ENCODE peak calls at places on chromosomes 7 and 10, in four cellular contexts. Q, F, S and H are unnamed samples.

GRCh38 chr7:23956769-23957556 is 246.9 kb downstream of the STK31 start:
- DNase-seq in S (no peak), F (peak; percentile 75), Q (no peak), H (no peak)

GRCh38 chr10:126387041-126387908 is 1.0 kb downstream of the ADAM12 start:
- DNase-seq in S (peak; percentile 46), F (peak; percentile 80), Q (no peak), H (no peak)

GRCh38 chr7:145169908-145170307 is 334.1 kb upstream of the TPK1 start:
- DNase-seq in S (no peak), F (no peak), Q (no peak), H (peak; percentile 42)

GRCh38 chr10:98446121-98446655 is 547 bp downstream of the HPS1 start:
- DNase-seq in S (peak; percentile 27), Q (no peak), F (peak; percentile 62), H (peak; percentile 59)

GRCh38 chr7:118280319-118281012 is 56.0 kb downstream of the ANKRD7 start:
- DNase-seq in Q (no peak), F (no peak), S (no peak), H (no peak)

GRCh38 chr10:2700626-2701305 is 366.6 kb upstream of the PFKP start:
- DNase-seq in F (no peak), S (no peak), Q (no peak), H (peak; percentile 86)

GRCh38 chr7:122412886-122413285 is 108.3 kb upstream of the FEZF1 start:
- DNase-seq in Q (no peak), F (no peak), S (no peak), H (no peak)

GRCh38 chr10:21517134-21517982 is 8.1 kb downstream of the SKIDA1 start:
- DNase-seq in Q (no peak), F (peak; percentile 86), S (peak; percentile 59), H (peak; percentile 77)

GRCh38 chr10:100114460-100114859 is 32.8 kb upstream of the CPN1 start:
- DNase-seq in F (no peak), Q (no peak), S (no peak), H (no peak)

GRCh38 chr10:131576341-131577177 is 265.0 kb upstream of the TCERG1L start:
- DNase-seq in Q (no peak), F (no peak), S (no peak), H (no peak)

GRCh38 chr7:20828947-20829346 is 42.3 kb upstream of the SP8 start:
- DNase-seq in S (no peak), F (no peak), Q (no peak), H (no peak)

GRCh38 chr10:22606164-22606614 is 108.2 kb downstream of the PIP4K2A start:
- DNase-seq in F (no peak), Q (no peak), S (no peak), H (no peak)

GRCh38 chr7:47282790-47283496 is 299.0 kb downstream of the TNS3 start:
- DNase-seq in F (no peak), Q (no peak), S (no peak), H (no peak)

GRCh38 chr10:108902491-108903250 is 1020.6 kb downstream of the XPNPEP1 start:
- DNase-seq in S (no peak), Q (no peak), F (no peak), H (no peak)

GRCh38 chr10:128268015-128268722 is 141.9 kb upstream of the MKI67 start:
- DNase-seq in Q (peak; percentile 31), F (peak; percentile 92), S (no peak), H (peak; percentile 80)

GRCh38 chr10:121891103-121891502 is 36.7 kb downstream of the ATE1 start:
- DNase-seq in Q (no peak), F (peak; percentile 20), S (no peak), H (no peak)

GRCh38 chr7:129160161-129160911 is 15.8 kb downstream of the TSPAN33 start:
- DNase-seq in S (no peak), Q (no peak), F (peak; percentile 87), H (no peak)

GRCh38 chr7:120874016-120874415 is 16.1 kb upstream of the TSPAN12 start:
- DNase-seq in Q (no peak), S (no peak), F (no peak), H (no peak)

GRCh38 chr7:96061844-96062243 is 260.1 kb downstream of the SLC25A13 start:
- DNase-seq in F (no peak), Q (no peak), S (no peak), H (no peak)

GRCh38 chr10:124870854-124871425 is 69.3 kb downstream of the ABRAXAS2 start:
- DNase-seq in F (no peak), Q (no peak), S (no peak), H (peak; percentile 46)

GRCh38 chr10:125124907-125125306 is 35.5 kb downstream of the CTBP2 start:
- DNase-seq in F (no peak), S (no peak), Q (no peak), H (no peak)

GRCh38 chr7:84137812-84138211 is 56.8 kb downstream of the SEMA3A start:
- DNase-seq in S (no peak), Q (no peak), F (no peak), H (no peak)

GRCh38 chr10:113987805-113988204 is 55.9 kb upstream of the ADRB1 start:
- DNase-seq in S (peak; percentile 36), F (no peak), Q (no peak), H (peak; percentile 37)

GRCh38 chr10:48493083-48493871 is 111.6 kb downstream of the ARHGAP22 start:
- DNase-seq in S (peak; percentile 37), F (no peak), Q (no peak), H (no peak)

GRCh38 chr10:112525215-112525614 is 78.2 kb downstream of the VTI1A start:
- DNase-seq in F (no peak), Q (peak; percentile 75), S (peak; percentile 40), H (no peak)

GRCh38 chr7:15891151-15891842 is 204.8 kb upstream of the MEOX2 start:
- DNase-seq in F (no peak), S (no peak), Q (no peak), H (no peak)

GRCh38 chr10:43202657-43203490 is 64.0 kb downstream of the RASGEF1A start:
- DNase-seq in Q (no peak), F (peak; percentile 74), S (no peak), H (peak; percentile 53)

GRCh38 chr10:86385806-86386205 is 19.2 kb upstream of the GRID1 start:
- DNase-seq in S (no peak), F (no peak), Q (peak; percentile 22), H (no peak)

GRCh38 chr7:23299770-23300300 is 696 bp downstream of the MALSU1 start:
- DNase-seq in S (no peak), F (no peak), Q (no peak), H (peak; percentile 64)

GRCh38 chr7:73718438-73718881 is 1.0 kb downstream of the STX1A start:
- DNase-seq in F (no peak), S (peak; percentile 59), Q (no peak), H (no peak)

GRCh38 chr10:107072028-107072427 is 92.5 kb downstream of the SORCS1 start:
- DNase-seq in F (no peak), Q (no peak), S (no peak), H (no peak)

GRCh38 chr7:131654249-131654558 is 97.8 kb upstream of the PODXL start:
- DNase-seq in Q (no peak), F (no peak), S (no peak), H (no peak)

GRCh38 chr7:131654668-131655326 is 98.4 kb upstream of the PODXL start:
- DNase-seq in F (peak; percentile 91), Q (peak; percentile 68), S (peak; percentile 40), H (peak; percentile 92)

GRCh38 chr7:131652194-131652593 is 95.8 kb upstream of the PODXL start:
- DNase-seq in S (no peak), Q (no peak), F (no peak), H (peak; percentile 16)

GRCh38 chr7:131652934-131653333 is 96.5 kb upstream of the PODXL start:
- DNase-seq in Q (no peak), F (no peak), S (no peak), H (peak; percentile 37)

DNA sequence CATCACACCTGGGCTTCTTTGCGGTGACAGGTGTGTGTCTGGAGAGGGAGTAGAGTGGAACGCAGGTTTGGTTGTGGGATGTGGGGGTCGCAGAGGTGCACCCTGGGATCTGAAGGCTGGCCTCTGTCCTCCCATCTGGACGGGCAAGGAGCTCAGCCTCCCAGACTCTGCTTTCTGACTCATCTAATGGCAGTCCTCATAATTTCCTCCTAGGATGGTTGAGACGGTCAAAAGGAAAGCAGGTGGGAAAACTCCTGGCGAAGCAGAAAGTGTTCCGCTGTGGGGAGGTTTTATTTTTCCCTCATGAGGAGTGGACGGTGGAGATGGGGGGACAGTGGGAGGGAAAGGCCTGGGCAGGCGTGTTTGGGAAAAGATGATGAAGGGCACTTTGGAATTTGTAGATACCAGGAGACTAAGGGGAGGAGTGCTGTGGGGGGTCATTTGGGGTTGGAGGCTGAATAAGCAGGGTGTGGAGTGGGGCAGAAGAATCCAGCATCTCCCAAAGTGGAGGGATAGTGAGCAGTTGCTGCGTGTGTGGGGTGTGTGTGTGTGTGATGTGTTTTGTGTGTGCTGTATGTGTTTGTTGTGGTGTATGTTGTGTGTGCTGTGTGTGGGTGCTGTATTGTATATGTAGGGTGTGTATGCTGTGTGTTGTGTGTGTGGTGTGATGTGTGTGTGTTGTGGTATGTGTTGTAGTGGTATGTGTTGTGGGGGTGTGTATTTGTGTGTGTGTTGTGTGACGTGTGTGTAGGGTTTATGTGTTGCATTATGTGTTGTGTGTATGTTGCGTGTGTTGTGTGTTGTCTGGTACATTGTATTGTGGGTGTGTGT is 97.2 kb upstream of the PODXL start:
- DNase-seq in F (no peak), Q (no peak), S (no peak), H (peak; percentile 19)
- H3K4me2 ChIP-seq in F (no peak overlapping the region), Q (peak overlapping the region; percentile 28), S (no peak overlapping the region), H (no peak overlapping the region)

DNA sequence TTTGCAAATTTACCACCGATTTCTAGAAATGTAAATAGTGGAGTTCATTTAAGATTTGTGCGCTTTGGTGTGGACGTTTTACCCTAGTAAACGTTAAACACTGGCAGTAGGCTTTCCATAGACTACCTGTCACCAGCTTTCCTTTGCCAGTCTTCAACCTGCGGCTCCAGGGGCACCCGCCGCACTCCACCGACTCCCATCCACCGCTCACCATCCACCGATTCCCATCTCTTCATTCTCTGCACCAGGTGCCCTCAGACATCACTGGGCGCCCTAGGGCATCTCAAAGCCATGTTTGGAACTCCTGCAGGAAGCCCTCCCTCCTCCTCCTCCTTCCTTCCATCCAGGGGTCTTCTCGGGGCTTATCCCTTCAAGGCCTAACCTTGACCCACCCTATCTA is 1.4 kb upstream of the AP5Z1 start:
- DNase-seq in F (no peak), Q (no peak), S (no peak), H (no peak)
- H3K9ac ChIP-seq in F (no peak overlapping the region), Q (peak overlapping the region; percentile 89), S (no peak overlapping the region), H (peak overlapping the region; percentile 82)

GRCh38 chr10:23694446-23694920 is 255.6 kb downstream of the OTUD1 start:
- DNase-seq in S (peak; percentile 23), F (peak; percentile 78), Q (no peak), H (no peak)

GRCh38 chr10:23695825-23696420 is 257.0 kb downstream of the OTUD1 start:
- DNase-seq in S (no peak), F (peak; percentile 46), Q (no peak), H (no peak)

GRCh38 chr10:23693398-23693797 is 254.5 kb downstream of the OTUD1 start:
- DNase-seq in F (peak; percentile 80), Q (no peak), S (peak; percentile 9), H (no peak)

GRCh38 chr10:23694921-23695824 is 256.3 kb downstream of the OTUD1 start:
- DNase-seq in S (no peak), F (peak; percentile 78), Q (no peak), H (no peak)

DNA sequence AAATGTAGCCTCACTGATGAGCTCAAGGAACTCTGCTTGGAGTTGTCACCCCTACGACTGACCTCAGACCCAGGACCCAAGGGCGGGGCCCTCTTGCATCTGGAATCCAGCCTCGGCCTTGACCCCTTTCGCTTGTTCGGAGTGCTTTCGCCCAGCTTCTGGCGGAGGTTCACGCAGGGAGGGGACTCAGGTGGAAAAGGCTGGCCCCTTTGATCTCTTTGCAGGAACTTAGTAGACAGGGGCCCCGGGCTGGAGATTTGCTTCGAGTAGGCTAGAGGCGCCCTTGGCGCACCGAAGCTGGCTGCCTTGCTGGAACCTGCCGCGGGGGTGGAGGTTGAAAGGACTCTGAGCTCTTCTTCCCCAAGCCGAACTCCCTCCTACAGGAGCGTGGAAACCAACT is 255.0 kb downstream of the OTUD1 start:
- DNase-seq in F (peak; percentile 48), Q (no peak), S (no peak), H (no peak)
- H3K4me3 ChIP-seq in F (peak overlapping the region; percentile 69), Q (no peak overlapping the region), S (no peak overlapping the region), H (no peak overlapping the region)

GRCh38 chr7:116210345-116211005 is at the start of gene TES:
- DNase-seq in S (peak; percentile 82), F (peak; percentile 83), Q (peak; percentile 70), H (no peak)
- H3K4me2 ChIP-seq in S (peak within 1 kb of the TSS; percentile 92), F (peak within 1 kb of the TSS; percentile 84), Q (peak within 1 kb of the TSS; percentile 82), H (peak within 1 kb of the TSS; percentile 50)